ENCODE peak calls at places on chromosome 6, in five cellular contexts. V, G, R, C and Q are unnamed samples.

GRCh38 chr6:112502348-112503130 is 155.4 kb downstream of the RFPL4B start:
- DNase-seq in V (no peak), G (no peak), R (no peak), C (no peak), Q (no peak)

GRCh38 chr6:158018370-158018771 is 36.7 kb downstream of the SYNJ2 start:
- DNase-seq in V (no peak), G (no peak), R (no peak), C (no peak), Q (no peak)

GRCh38 chr6:7523922-7524321 is 17.5 kb upstream of the DSP start:
- DNase-seq in V (no peak), G (no peak), R (no peak), C (no peak), Q (no peak)

GRCh38 chr6:118800394-118801071 is 93.4 kb upstream of the ASF1A start:
- DNase-seq in V (peak), G (peak), R (peak), C (peak), Q (peak)

GRCh38 chr6:166156942-166157341 is 10.7 kb downstream of the TBXT start:
- DNase-seq in V (no peak), G (no peak), R (no peak), C (no peak), Q (no peak)

GRCh38 chr6:81511423-81511822 is 241.1 kb downstream of the TENT5A start:
- DNase-seq in V (no peak), G (no peak), R (no peak), C (no peak), Q (no peak)

GRCh38 chr6:34149831-34150400 is 4.0 kb upstream of the GRM4 start:
- DNase-seq in V (no peak), G (no peak), R (no peak), C (no peak), Q (no peak)

GRCh38 chr6:7697432-7697819 is 28.5 kb upstream of the BMP6 start:
- DNase-seq in V (no peak), G (no peak), R (no peak), C (no peak), Q (no peak)

GRCh38 chr6:169172435-169172834 is 81.2 kb downstream of the THBS2 start:
- DNase-seq in V (no peak), G (no peak), R (no peak), C (no peak), Q (peak)